ENCODE peak calls at places on chromosomes 12 and 14, in four cellular contexts. W is lower leg skin, H is psoas muscle, D is NCI-H82. P is an unnamed sample.
A peak's percentile ranks its signal among the peaks of the same experiment; 100 is the strongest.

GRCh38 chr14:103629503-103630121 is 601 bp downstream of the KLC1 start:
- DNase-seq in W (peak; percentile 93), H (peak; percentile 80), D (peak; percentile 47), P (no peak)

GRCh38 chr12:16076553-16076952 is 165.4 kb downstream of the DERA start:
- DNase-seq in W (no peak), H (no peak), D (peak; percentile 90), P (no peak)

GRCh38 chr12:87849074-87849473 is 180.1 kb downstream of the C12orf50 start:
- DNase-seq in W (no peak), H (no peak), D (no peak), P (no peak)

GRCh38 chr12:112851024-112851777 is 55.6 kb upstream of the OAS1 start:
- DNase-seq in W (peak; percentile 29), H (no peak), D (no peak), P (no peak)

GRCh38 chr12:65182012-65182739 is 12.8 kb downstream of the LEMD3 start:
- DNase-seq in W (no peak), H (no peak), D (no peak), P (no peak)

GRCh38 chr12:111340231-111340630 is 28.7 kb downstream of the PHETA1 start:
- DNase-seq in W (no peak), H (no peak), D (no peak), P (no peak)

GRCh38 chr12:47360771-47361388 is 281.1 kb upstream of the AMIGO2 start:
- DNase-seq in W (no peak), H (no peak), D (no peak), P (no peak)

GRCh38 chr14:21711360-21711961 is 37.8 kb upstream of the OR4E1 start:
- DNase-seq in W (no peak), H (no peak), D (peak; percentile 55), P (peak; percentile 8)

GRCh38 chr12:124761876-124762275 is 101.8 kb downstream of the SCARB1 start:
- DNase-seq in W (no peak), H (no peak), D (no peak), P (no peak)

GRCh38 chr12:128052341-128052740 is 214.6 kb upstream of the TMEM132C start:
- DNase-seq in W (no peak), H (no peak), D (no peak), P (no peak)

GRCh38 chr12:70733385-70733784 is 96.2 kb upstream of the PTPRB start:
- DNase-seq in W (no peak), H (no peak), D (peak; percentile 75), P (peak; percentile 7)

GRCh38 chr14:24813089-24813815 is 179.3 kb upstream of the GZMB start:
- DNase-seq in W (no peak), H (no peak), D (no peak), P (no peak)

GRCh38 chr14:100192250-100192671 is 32.8 kb upstream of the DEGS2 start:
- DNase-seq in W (peak; percentile 89), H (peak; percentile 64), D (peak; percentile 19), P (no peak)

GRCh38 chr12:108305520-108305919 is 33.6 kb downstream of the CMKLR1 start:
- DNase-seq in W (peak; percentile 98), H (peak; percentile 93), D (no peak), P (no peak)

GRCh38 chr12:64452559-64453329 is 824 bp downstream of the TBK1 start:
- DNase-seq in W (no peak), H (no peak), D (peak; percentile 21), P (no peak)

GRCh38 chr14:101602466-101602840 is 41.2 kb downstream of the DIO3 start:
- DNase-seq in W (no peak), H (no peak), D (no peak), P (no peak)

GRCh38 chr12:25713264-25713663 is 160.2 kb upstream of the LMNTD1 start:
- DNase-seq in W (no peak), H (no peak), D (no peak), P (peak; percentile 73)

GRCh38 chr14:99564256-99564902 is 39.6 kb downstream of the CCDC85C start:
- DNase-seq in W (no peak), H (no peak), D (peak; percentile 91), P (no peak)

GRCh38 chr12:105285378-105285777 is 45.1 kb upstream of the C12orf75 start:
- DNase-seq in W (no peak), H (no peak), D (no peak), P (no peak)

GRCh38 chr12:107984973-107985372 is 144.1 kb upstream of the WSCD2 start:
- DNase-seq in W (no peak), H (no peak), D (peak; percentile 40), P (no peak)

GRCh38 chr12:31773223-31773750 is 44.5 kb upstream of the AMN1 start:
- DNase-seq in W (no peak), H (no peak), D (no peak), P (no peak)

GRCh38 chr14:97306785-97307246 is 509.6 kb downstream of the VRK1 start:
- DNase-seq in W (no peak), H (no peak), D (no peak), P (peak; percentile 57)

GRCh38 chr14:96479435-96480146 is 22.6 kb upstream of the PAPOLA start:
- DNase-seq in W (no peak), H (no peak), D (peak; percentile 1), P (no peak)

GRCh38 chr14:100546051-100546443 is 41.2 kb downstream of the BEGAIN start:
- DNase-seq in W (no peak), H (no peak), D (peak; percentile 33), P (no peak)

GRCh38 chr14:59900536-59900935 is 19.4 kb upstream of the LRRC9 start:
- DNase-seq in W (no peak), H (no peak), D (no peak), P (no peak)

GRCh38 chr14:92755495-92755894 is 7.1 kb upstream of the LGMN start:
- DNase-seq in W (no peak), H (no peak), D (no peak), P (no peak)

GRCh38 chr14:55764784-55765183 is 184.8 kb downstream of the KTN1 start:
- DNase-seq in W (no peak), H (no peak), D (no peak), P (no peak)

GRCh38 chr14:23209651-23210423 is 26.4 kb upstream of the SLC7A8 start:
- DNase-seq in W (no peak), H (no peak), D (no peak), P (no peak)

GRCh38 chr14:90290612-90291011 is 34.3 kb downstream of the PSMC1 start:
- DNase-seq in W (peak; percentile 18), H (no peak), D (no peak), P (no peak)

GRCh38 chr12:76470028-76470939 is 89.3 kb downstream of the OSBPL8 start:
- DNase-seq in W (no peak), H (no peak), D (no peak), P (peak; percentile 7)

GRCh38 chr14:103512701-103513611 is 9.7 kb downstream of the CKB start:
- DNase-seq in W (no peak), H (peak; percentile 81), D (peak; percentile 42), P (no peak)

GRCh38 chr12:119938049-119938667 is 50.9 kb upstream of the BICDL1 start:
- DNase-seq in W (no peak), H (no peak), D (peak; percentile 77), P (peak; percentile 18)